ENCODE peak calls at places on chromosomes 4 and X, in four cellular contexts. X is endothelial cell, I is Peyer's patch, S is fibroblast of pulmonary artery. F is an unnamed sample.
A peak's percentile ranks its signal among the peaks of the same experiment; 100 is the strongest.

GRCh38 chr4:87088188-87088587 is 132.2 kb downstream of the KLHL8 start:
- DNase-seq in I (no peak), X (no peak), S (no peak), F (no peak)

GRCh38 chrX:33908074-33908473 is 224.0 kb downstream of the FAM47A start:
- DNase-seq in S (no peak), I (no peak), X (no peak), F (no peak)

GRCh38 chr4:127856485-127857447 is 23.9 kb upstream of the PLK4 start:
- DNase-seq in S (peak; percentile 87), X (no peak), I (no peak), F (peak; percentile 86)

GRCh38 chr4:147093206-147093605 is 147.5 kb upstream of the TTC29 start:
- DNase-seq in S (no peak), I (no peak), X (no peak), F (no peak)

GRCh38 chr4:66489783-66490452 is 819.6 kb upstream of the EPHA5 start:
- DNase-seq in S (peak; percentile 88), I (no peak), X (no peak), F (peak; percentile 2)

GRCh38 chr4:110663738-110664444 is 41.0 kb upstream of the PITX2 start:
- DNase-seq in S (no peak), I (no peak), X (no peak), F (peak; percentile 86)

GRCh38 chr4:57214654-57215411 is 104.6 kb upstream of the IGFBP7 start:
- DNase-seq in S (no peak), I (no peak), X (no peak), F (no peak)

GRCh38 chr4:128528793-128529553 is 241.4 kb upstream of the PGRMC2 start:
- DNase-seq in S (peak; percentile 97), X (no peak), I (no peak), F (peak; percentile 96)

GRCh38 chr4:184846531-184846930 is 20.8 kb upstream of the ACSL1 start:
- DNase-seq in X (no peak), S (no peak), I (no peak), F (no peak)

GRCh38 chr4:52728877-52729276 is 22.3 kb downstream of the ERVMER34-1 start:
- DNase-seq in S (no peak), I (no peak), X (no peak), F (peak; percentile 87)

GRCh38 chr4:140888059-140888458 is 131.9 kb upstream of the TBC1D9 start:
- DNase-seq in I (no peak), X (no peak), S (no peak), F (no peak)

GRCh38 chr4:41379230-41379629 is 122.5 kb downstream of the UCHL1 start:
- DNase-seq in S (no peak), I (no peak), X (no peak), F (no peak)

GRCh38 chr4:17336069-17336468 is 175.8 kb downstream of the QDPR start:
- DNase-seq in S (no peak), I (no peak), X (no peak), F (no peak)

GRCh38 chr4:92501456-92501855 is 197.7 kb downstream of the GRID2 start:
- DNase-seq in I (no peak), X (no peak), S (no peak), F (no peak)

GRCh38 chr4:125315571-125316390 is 1.0 kb downstream of the FAT4 start:
- DNase-seq in X (peak; percentile 65), I (peak; percentile 52), S (peak; percentile 62), F (peak; percentile 58)

GRCh38 chr4:73844352-73844751 is 7.9 kb downstream of the CXCL6 start:
- DNase-seq in S (peak; percentile 93), X (no peak), I (no peak), F (peak; percentile 28)

GRCh38 chrX:9940397-9940796 is 26.8 kb upstream of the CLDN34 start:
- DNase-seq in X (no peak), I (no peak), S (peak; percentile 59), F (peak; percentile 3)

GRCh38 chr4:101501421-101501820 is 154.1 kb upstream of the PPP3CA start:
- DNase-seq in I (no peak), X (no peak), S (peak; percentile 23), F (peak; percentile 22)

GRCh38 chr4:100014616-100015015 is 64.5 kb upstream of the H2AZ1 start:
- DNase-seq in X (no peak), S (no peak), I (no peak), F (peak; percentile 57)

GRCh38 chr4:111399523-111400135 is 745.6 kb upstream of the FAM241A start:
- DNase-seq in S (no peak), I (no peak), X (no peak), F (no peak)

GRCh38 chrX:22373766-22374165 is 101.1 kb downstream of the CBLL2 start:
- DNase-seq in X (no peak), I (no peak), S (no peak), F (no peak)

GRCh38 chr4:89295415-89295927 is 12.1 kb downstream of the GPRIN3 start:
- DNase-seq in I (no peak), X (no peak), S (no peak), F (no peak)

DNA sequence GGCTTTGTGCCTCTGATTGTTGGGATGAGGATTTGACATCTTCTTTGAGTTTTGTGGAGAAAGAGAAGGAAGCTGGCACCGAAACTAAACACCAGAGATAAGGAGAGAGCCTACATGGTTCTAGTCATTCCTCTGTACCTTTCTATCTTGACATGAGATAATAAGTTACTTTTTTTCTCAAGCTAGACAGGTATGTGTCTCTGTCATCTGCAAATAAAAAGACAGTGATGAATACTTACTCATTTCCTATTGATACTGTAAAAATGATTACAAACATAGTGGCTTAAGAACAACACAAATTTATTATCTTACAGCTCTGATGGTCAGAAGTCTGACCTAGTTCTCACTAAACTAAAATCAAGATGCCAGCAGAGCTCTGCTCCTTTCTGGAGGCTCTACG is 1391.2 kb downstream of the STIM2 start:
- DNase-seq in I (no peak), S (no peak), X (no peak), F (no peak)
- TF ChIP-seq CTCF in I (no peak), S (no peak), X (no peak), F (no peak)

DNA sequence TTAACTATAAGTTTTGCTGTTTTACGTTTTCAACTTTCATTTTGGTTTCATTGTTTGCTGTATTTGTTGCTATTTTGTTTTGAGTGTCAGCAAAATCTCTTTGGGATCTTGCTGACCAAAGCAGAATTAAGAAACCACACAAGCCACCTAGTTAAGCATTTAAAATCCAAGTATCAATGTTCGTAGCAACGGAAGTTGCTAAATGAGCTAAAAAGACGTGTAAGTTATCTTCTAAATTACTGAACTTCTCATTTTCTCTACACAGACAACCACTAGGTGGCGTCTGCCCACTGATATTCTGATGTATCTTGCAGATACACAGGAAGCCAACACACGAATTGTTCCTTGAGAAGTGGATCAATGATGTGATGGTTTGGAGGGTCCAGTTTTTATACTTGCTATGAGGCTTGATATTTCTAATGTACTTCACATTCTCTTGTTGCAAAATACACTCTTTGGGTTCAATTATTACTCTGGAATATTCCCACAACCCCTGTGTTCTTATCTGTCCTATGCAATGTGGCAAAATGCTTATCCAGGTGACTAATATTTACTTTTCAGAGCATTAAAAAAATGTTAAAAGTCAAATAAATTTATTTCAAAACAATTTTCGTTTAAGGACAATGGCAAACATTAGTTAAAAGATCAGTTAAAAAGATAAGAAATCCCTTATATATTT is 250.5 kb downstream of the TECRL start:
- DNase-seq in X (peak; percentile 61), I (no peak), S (peak; percentile 74), F (peak; percentile 39)
- TF ChIP-seq CTCF in X (peak; percentile 85), I (peak; percentile 54), S (peak; percentile 79), F (peak; percentile 65)

GRCh38 chr4:83454626-83455025 is 997 bp downstream of the HELQ start:
- DNase-seq in I (no peak), S (peak; percentile 20), X (no peak), F (peak; percentile 35)

GRCh38 chr4:83456184-83456501 is 285 bp downstream of the MRPS18C start:
- DNase-seq in S (no peak), X (no peak), I (no peak), F (no peak)

DNA sequence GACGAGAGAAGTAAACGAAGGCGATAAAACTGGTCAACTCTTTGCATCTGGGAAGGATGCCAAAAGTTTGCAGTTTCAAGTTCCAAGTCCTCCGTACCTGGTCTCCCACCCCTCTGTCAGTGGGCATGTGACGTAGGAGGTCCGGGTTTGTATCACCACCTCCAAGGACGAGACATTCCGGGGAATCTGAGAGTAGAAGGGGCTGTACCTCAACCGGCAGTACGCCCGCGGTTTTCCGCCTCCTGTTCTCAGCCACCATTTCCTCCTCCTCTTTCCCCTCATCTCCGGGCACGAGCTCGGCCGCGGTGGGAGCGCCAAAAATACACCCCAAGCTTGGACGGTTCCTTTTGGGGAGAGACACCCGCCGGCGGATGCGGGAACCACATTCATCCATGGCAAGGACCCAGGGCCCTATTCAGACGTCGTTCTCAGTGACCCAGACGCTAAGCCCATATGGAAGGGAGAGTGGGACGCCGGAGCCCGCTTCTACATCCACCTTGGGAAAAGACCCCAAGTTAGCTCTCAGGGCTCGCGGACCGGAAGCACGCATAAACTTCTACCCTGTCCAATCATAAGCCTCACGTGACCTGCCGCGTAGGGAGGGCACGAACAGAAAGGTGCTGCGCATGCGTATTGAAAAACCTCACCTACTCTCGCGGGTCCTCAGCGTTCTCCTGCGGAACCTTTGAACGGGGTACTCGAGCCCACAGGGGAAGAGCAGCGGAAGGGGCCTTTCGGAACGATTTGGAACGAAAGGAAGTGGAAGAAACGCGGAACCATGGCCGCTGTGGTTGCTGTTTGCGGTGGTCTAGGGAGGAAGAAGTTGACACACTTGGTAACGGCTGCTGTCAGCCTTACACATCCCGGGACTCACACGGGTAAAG is at the start of the genes HELQ and MRPS18C:
- DNase-seq in X (peak; percentile 87), I (peak; percentile 92), S (peak; percentile 100), F (peak; percentile 99)
- TF ChIP-seq CTCF in X (no peak), I (no peak), S (peak; percentile 24), F (peak; percentile 27)

DNA sequence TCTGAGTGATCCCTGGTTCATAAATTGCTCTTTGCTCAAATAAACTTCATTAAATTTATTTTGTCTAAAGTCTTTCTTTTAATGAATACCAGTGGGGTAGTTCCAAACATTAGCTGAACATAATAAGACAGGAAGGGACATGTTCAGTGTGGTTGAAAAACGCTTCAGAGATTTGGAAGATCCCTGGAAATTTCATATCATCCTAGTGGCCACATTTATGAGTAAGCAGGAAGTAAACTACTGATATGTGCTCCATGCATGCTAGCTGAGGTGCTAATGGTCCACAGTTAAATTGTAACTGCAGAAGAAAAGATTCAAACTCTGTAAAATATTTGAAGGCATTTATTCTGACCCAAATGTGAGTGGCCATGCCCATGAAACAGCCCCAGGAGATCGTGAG is 1328.7 kb downstream of the ADGRL3 start:
- DNase-seq in X (no peak), I (no peak), S (peak; percentile 34), F (no peak)
- TF ChIP-seq CTCF in X (no peak), I (no peak), S (no peak), F (no peak)

DNA sequence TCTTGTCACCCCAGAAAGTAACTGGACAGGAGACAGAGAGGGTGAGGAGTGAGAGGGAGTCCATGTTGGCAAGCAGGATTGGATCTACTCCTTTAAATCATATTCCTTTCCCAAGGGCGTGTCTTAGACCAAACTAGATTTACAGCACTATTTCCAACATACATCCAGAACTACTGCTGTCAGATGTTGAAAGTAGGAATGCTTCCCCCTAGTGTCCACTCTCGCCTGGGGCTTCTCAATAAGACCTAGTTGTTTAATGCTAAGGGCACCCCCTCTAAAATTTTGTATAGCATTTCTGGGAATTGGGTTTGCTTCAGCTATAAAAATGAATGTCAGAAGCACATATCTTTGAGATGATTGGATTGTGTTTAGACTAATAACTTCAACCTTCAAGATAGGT is 13.3 kb downstream of the OFD1 start:
- DNase-seq in S (peak; percentile 83), X (peak; percentile 26), I (no peak), F (peak; percentile 78)
- TF ChIP-seq CTCF in S (peak; percentile 60), X (no peak), I (peak; percentile 36), F (peak; percentile 65)

GRCh38 chrX:48574270-48575266 is at the start of gene RBM3:
- DNase-seq in I (peak; percentile 91), X (peak; percentile 73), S (peak; percentile 93), F (peak; percentile 95)
- TF ChIP-seq CTCF in I (no peak), X (no peak), S (peak; percentile 41), F (peak; percentile 30)

GRCh38 chrX:17669458-17669857 is 67.8 kb upstream of the SCML1 start:
- DNase-seq in X (no peak), I (no peak), S (no peak), F (no peak)
- TF ChIP-seq CTCF in X (no peak), I (no peak), S (no peak), F (no peak)

F was measured in fibroblast of villous mesenchyme.